ENCODE peak calls at places on chromosomes 3 and 15, in eight cellular contexts. R, C, H, S, I, X, Z and U are unnamed samples.

GRCh38 chr15:61038910-61039309 is 190.2 kb downstream of the RORA start:
- DNase-seq in R (no peak), C (no peak), H (no peak), S (no peak), I (no peak), X (no peak), Z (no peak), U (no peak)

GRCh38 chr3:155031191-155031590 is 48.9 kb upstream of the MME start:
- DNase-seq in R (no peak), C (no peak), H (no peak), S (no peak), I (no peak), X (no peak), Z (no peak), U (no peak)

GRCh38 chr3:67176396-67176795 is 178.3 kb downstream of the KBTBD8 start:
- DNase-seq in R (no peak), C (no peak), H (no peak), S (no peak), I (no peak), X (peak), Z (no peak), U (no peak)

GRCh38 chr3:184559336-184559735 is 2.2 kb upstream of the EPHB3 start:
- DNase-seq in R (no peak), C (no peak), H (no peak), S (no peak), I (no peak), X (no peak), Z (no peak), U (no peak)

GRCh38 chr3:151226825-151227224 is 23.8 kb upstream of the GPR171 start:
- DNase-seq in R (no peak), C (no peak), H (no peak), S (no peak), I (no peak), X (no peak), Z (no peak), U (no peak)

GRCh38 chr15:84761534-84762190 is 13.3 kb downstream of the ZNF592 start:
- DNase-seq in R (no peak), C (no peak), H (no peak), S (no peak), I (no peak), X (no peak), Z (no peak), U (no peak)

GRCh38 chr15:66803182-66803729 is 101.2 kb downstream of the SMAD6 start:
- DNase-seq in R (no peak), C (no peak), H (peak), S (no peak), I (peak), X (no peak), Z (peak), U (no peak)

GRCh38 chr15:91867581-91868026 is 14.1 kb downstream of the SLCO3A1 start:
- DNase-seq in R (no peak), C (no peak), H (peak), S (no peak), I (peak), X (no peak), Z (no peak), U (no peak)

GRCh38 chr3:53629396-53629711 is 134.9 kb downstream of the CACNA1D start:
- DNase-seq in R (no peak), C (no peak), H (no peak), S (no peak), I (no peak), X (no peak), Z (no peak), U (no peak)

GRCh38 chr3:146542179-146542578 is 2.2 kb downstream of the PLSCR1 start:
- DNase-seq in R (no peak), C (no peak), H (no peak), S (no peak), I (no peak), X (peak), Z (no peak), U (no peak)

GRCh38 chr3:71173421-71173975 is 410.0 kb downstream of the FOXP1 start:
- DNase-seq in R (no peak), C (no peak), H (no peak), S (no peak), I (no peak), X (no peak), Z (no peak), U (no peak)

GRCh38 chr3:182725372-182726251 is 67.7 kb upstream of the ATP11B start:
- DNase-seq in R (no peak), C (no peak), H (no peak), S (no peak), I (no peak), X (no peak), Z (no peak), U (peak)

GRCh38 chr3:123652346-123652984 is 67.6 kb upstream of the HACD2 start:
- DNase-seq in R (no peak), C (peak), H (peak), S (peak), I (peak), X (peak), Z (peak), U (peak)

GRCh38 chr3:194135806-194136518 is at the start of gene HES1:
- DNase-seq in R (no peak), C (peak), H (peak), S (peak), I (peak), X (peak), Z (peak), U (peak)

GRCh38 chr3:40070816-40071215 is 238.7 kb upstream of the EIF1B start:
- DNase-seq in R (no peak), C (no peak), H (no peak), S (no peak), I (no peak), X (no peak), Z (peak), U (no peak)

GRCh38 chr3:110494728-110495127 is 576.9 kb upstream of the NECTIN3 start:
- DNase-seq in R (no peak), C (no peak), H (no peak), S (no peak), I (no peak), X (no peak), Z (no peak), U (no peak)

GRCh38 chr3:45654344-45654934 is 34.8 kb upstream of the SACM1L start:
- DNase-seq in R (no peak), C (no peak), H (no peak), S (no peak), I (no peak), X (no peak), Z (no peak), U (no peak)

GRCh38 chr3:195777975-195778374 is 33.8 kb downstream of the MUC4 start:
- DNase-seq in R (no peak), C (no peak), H (no peak), S (no peak), I (no peak), X (no peak), Z (no peak), U (no peak)

GRCh38 chr3:123110953-123111615 is 44.3 kb downstream of the PDIA5 start:
- DNase-seq in R (no peak), C (no peak), H (no peak), S (no peak), I (no peak), X (no peak), Z (no peak), U (no peak)

GRCh38 chr3:161355508-161355907 is 15.8 kb downstream of the SPTSSB start:
- DNase-seq in R (no peak), C (no peak), H (no peak), S (no peak), I (no peak), X (no peak), Z (no peak), U (no peak)

GRCh38 chr15:48891229-48891765 is 13.4 kb downstream of the EID1 start:
- DNase-seq in R (no peak), C (no peak), H (no peak), S (no peak), I (no peak), X (no peak), Z (no peak), U (no peak)

GRCh38 chr3:11705049-11705448 is 61.3 kb upstream of the VGLL4 start:
- DNase-seq in R (no peak), C (no peak), H (peak), S (no peak), I (no peak), X (no peak), Z (no peak), U (no peak)

GRCh38 chr3:149702691-149703426 is 45.0 kb upstream of the WWTR1 start:
- DNase-seq in R (no peak), C (no peak), H (no peak), S (no peak), I (peak), X (no peak), Z (no peak), U (no peak)

GRCh38 chr3:45988100-45988761 is 7.4 kb downstream of the FYCO1 start:
- DNase-seq in R (no peak), C (no peak), H (no peak), S (no peak), I (no peak), X (peak), Z (peak), U (no peak)

GRCh38 chr3:67947808-67948508 is 293.5 kb upstream of the SUCLG2 start:
- DNase-seq in R (peak), C (no peak), H (peak), S (no peak), I (no peak), X (no peak), Z (no peak), U (no peak)

GRCh38 chr15:28955686-28956421 is 70.1 kb downstream of the APBA2 start:
- DNase-seq in R (no peak), C (no peak), H (no peak), S (no peak), I (no peak), X (no peak), Z (peak), U (no peak)

GRCh38 chr3:5006755-5007202 is 27.5 kb downstream of the BHLHE40 start:
- DNase-seq in R (peak), C (peak), H (no peak), S (no peak), I (no peak), X (no peak), Z (no peak), U (no peak)

GRCh38 chr15:57419335-57419734 is 43.0 kb downstream of the CGNL1 start:
- DNase-seq in R (no peak), C (no peak), H (no peak), S (no peak), I (no peak), X (no peak), Z (no peak), U (no peak)

GRCh38 chr3:27639271-27639670 is 82.9 kb downstream of the EOMES start:
- DNase-seq in R (no peak), C (no peak), H (no peak), S (no peak), I (no peak), X (no peak), Z (no peak), U (no peak)